ENCODE peak calls at places on chromosomes 4 and X, in five cellular contexts. A is CD8-positive, alpha-beta T cell; D is left lung; U is HL-60; O is kidney. K is an unnamed sample.

GRCh38 chr4:47510506-47511143 is 25.6 kb downstream of the ATP10D start:
- DNase-seq in D (no peak), A (no peak), O (no peak), U (no peak), K (peak)

GRCh38 chr4:73447701-73448100 is 11.7 kb downstream of the AFP start:
- DNase-seq in U (no peak), A (no peak), O (no peak), D (no peak), K (no peak)

GRCh38 chr4:185210102-185210981 is 944 bp downstream of the SNX25 start:
- DNase-seq in U (no peak), O (peak), D (no peak), A (peak), K (no peak)

GRCh38 chr4:83240379-83240875 is 44.2 kb downstream of the COQ2 start:
- DNase-seq in U (peak), D (no peak), O (no peak), A (no peak), K (peak)

GRCh38 chrX:115940888-115941332 is 229.6 kb upstream of the AGTR2 start:
- DNase-seq in O (no peak), U (no peak), D (peak), A (peak), K (no peak)

GRCh38 chr4:18536420-18536819 is 514.9 kb upstream of the LCORL start:
- DNase-seq in U (no peak), D (no peak), O (no peak), A (no peak), K (no peak)

GRCh38 chrX:65035451-65035779 is 59.2 kb upstream of the ZC4H2 start:
- DNase-seq in D (no peak), A (no peak), U (no peak), O (peak), K (no peak)

GRCh38 chr4:18636001-18636680 is 614.6 kb upstream of the LCORL start:
- DNase-seq in D (no peak), O (no peak), A (no peak), U (no peak), K (no peak)

GRCh38 chr4:8414377-8414776 is 26.1 kb downstream of the ACOX3 start:
- DNase-seq in A (no peak), U (no peak), D (no peak), O (no peak), K (no peak)

GRCh38 chrX:124338733-124339514 is 6.5 kb downstream of the TEX13D start:
- DNase-seq in O (no peak), U (no peak), A (peak), D (no peak), K (no peak)

GRCh38 chr4:2798399-2799301 is 5.8 kb downstream of the SH3BP2 start:
- DNase-seq in O (peak), A (peak), U (no peak), D (peak), K (no peak)

GRCh38 chr4:129862461-129862860 is 766.5 kb downstream of the C4orf33 start:
- DNase-seq in D (no peak), U (no peak), A (no peak), O (no peak), K (no peak)

GRCh38 chr4:126778348-126778747 is 854.4 kb upstream of the INTU start:
- DNase-seq in U (no peak), A (no peak), O (no peak), D (no peak), K (no peak)

GRCh38 chrX:94058728-94059382 is 384.8 kb downstream of the FAM133A start:
- DNase-seq in A (no peak), O (no peak), U (no peak), D (no peak), K (no peak)

GRCh38 chr4:8157496-8157895 is 1.1 kb downstream of the ABLIM2 start:
- DNase-seq in O (peak), U (no peak), D (no peak), A (no peak), K (no peak)

GRCh38 chr4:2212831-2213230 is 29.1 kb downstream of the HAUS3 start:
- DNase-seq in O (no peak), A (no peak), D (no peak), U (no peak), K (no peak)

DNA sequence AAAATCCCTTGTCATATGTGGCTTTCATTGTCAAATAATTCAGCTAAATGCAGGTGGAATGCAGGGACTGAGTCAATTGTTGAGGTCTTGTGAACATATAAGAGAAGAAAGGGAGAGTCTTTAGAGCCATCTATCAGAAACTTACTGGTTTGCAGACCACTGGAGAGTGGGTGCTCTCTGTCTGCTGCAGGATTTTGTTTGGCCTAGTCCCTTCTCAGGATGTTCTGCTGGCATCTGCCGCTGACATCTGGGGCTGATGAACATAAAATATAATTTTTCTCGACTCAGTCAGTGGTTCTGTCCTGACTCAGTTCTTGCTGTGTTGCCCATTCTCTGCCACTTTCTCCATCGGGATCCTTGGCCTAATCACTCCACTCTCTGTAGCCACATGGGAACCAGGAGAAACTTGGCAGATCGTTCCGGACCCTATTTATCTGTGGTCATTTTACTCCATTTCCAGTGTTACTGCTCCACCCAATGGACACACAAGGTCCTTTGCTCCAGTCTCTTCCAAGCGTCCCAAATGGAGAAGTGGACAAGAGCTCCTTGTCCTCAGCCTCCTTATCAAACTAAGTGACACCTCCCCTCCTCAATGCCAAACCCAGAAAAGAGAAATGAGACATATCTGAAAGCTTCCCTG is 436.2 kb downstream of the FAT4 start:
- DNase-seq in A (no peak), D (no peak), U (no peak), O (no peak), K (no peak)
- TF ChIP-seq CTCF in A (no peak), D (no peak), U (no peak), O (peak), K (no peak)

GRCh38 chr4:84499065-84499982 is at the start of gene NKX6-1:
- DNase-seq in O (peak), U (no peak), A (no peak), D (no peak), K (no peak)
- H3K4me3 ChIP-seq in O (peak), U (peak), A (peak), D (peak), K (no peak)

DNA sequence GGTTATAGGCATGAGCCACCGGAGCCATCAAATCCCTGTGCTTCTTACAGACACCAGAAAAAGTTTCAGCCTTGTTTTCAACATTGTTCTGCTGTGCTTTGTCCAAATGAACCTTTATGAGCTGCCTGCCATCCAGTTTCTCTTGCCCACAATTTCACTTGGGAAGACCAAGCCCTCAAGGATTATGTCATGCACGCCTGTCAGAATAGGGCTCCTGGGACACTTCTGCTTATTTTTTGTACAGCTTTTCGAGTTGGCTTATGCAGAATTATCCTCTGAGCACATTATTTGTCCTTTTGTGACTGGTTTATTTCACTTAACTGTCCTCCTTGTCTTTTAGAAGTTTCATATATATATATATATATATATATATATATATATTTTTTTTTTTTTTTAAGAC is 16.2 kb downstream of the UBE2K start:
- DNase-seq in O (no peak), D (no peak), A (no peak), U (no peak), K (no peak)
- TF ChIP-seq CTCF in O (no peak), D (no peak), A (no peak), U (no peak), K (no peak)

GRCh38 chr4:53595204-53595603 is 3.9 kb upstream of the LNX1 start:
- DNase-seq in U (no peak), A (no peak), D (no peak), O (no peak), K (no peak)

GRCh38 chr4:53591372-53591892 is at the start of gene LNX1:
- DNase-seq in O (peak), D (peak), U (no peak), A (no peak), K (no peak)

GRCh38 chr4:53592128-53592527 is 842 bp upstream of the LNX1 start:
- DNase-seq in O (no peak), D (no peak), A (no peak), U (no peak), K (no peak)

GRCh38 chr4:53593765-53594164 is 2.5 kb upstream of the LNX1 start:
- DNase-seq in A (no peak), D (no peak), U (no peak), O (no peak), K (no peak)

DNA sequence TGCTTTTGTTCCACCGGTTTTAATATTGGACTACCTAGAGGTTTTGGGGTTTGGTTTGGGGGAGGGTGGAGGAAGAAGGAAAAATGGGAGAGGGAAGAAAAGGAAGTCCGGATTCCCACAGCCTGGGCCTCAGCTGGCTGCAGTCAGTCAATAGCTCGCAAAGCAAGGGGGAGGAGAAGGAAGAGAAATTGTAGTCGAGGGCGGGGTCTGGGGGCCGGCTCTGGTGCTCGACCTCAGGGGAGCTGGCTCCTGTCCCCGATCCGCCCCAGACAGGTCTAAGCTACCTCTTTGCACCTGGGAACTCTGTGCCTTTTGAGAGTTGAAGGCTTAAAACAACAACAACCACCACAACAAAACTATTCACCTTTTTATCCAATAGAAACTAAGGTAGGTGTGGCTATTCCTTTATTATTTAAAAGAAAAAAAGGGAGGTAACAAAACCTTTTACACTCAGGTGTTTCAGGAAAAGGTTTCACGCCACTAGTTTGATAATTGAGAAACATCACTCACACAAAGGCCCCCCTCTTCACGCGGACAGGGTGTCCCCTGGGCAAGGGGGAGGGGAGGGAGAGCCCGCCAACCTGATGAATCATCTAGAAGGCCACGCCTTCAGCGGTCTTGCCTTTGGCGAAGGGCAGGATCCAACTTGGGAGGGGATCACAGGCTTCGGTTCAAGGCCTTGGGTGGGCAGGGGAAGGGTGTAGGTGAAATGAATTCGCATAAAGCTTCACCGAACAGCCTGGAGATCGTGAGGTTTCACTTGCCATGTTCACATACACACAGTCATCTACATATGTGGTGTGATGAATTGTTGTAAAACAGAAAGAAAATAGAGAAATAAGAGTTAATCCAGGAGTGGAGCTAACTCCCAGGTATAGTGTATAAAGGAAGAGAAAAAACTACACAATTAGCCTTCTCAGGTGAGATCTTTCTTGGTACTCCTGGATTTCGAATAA is 1.7 kb upstream of the LNX1 start:
- DNase-seq in A (no peak), O (peak), U (no peak), D (peak), K (no peak)
- H3K4me3 ChIP-seq in A (no peak), O (peak), U (no peak), D (no peak), K (peak)

K was measured in GM12864.